ENCODE peak calls at places on chromosomes 16 and 17, in nine cellular contexts. S is activated T-cell treated with anti-CD3 and anti-CD28 coated beads, Interleukin-2, amount 50 U/mL, for 4 hours; H is A549; L is NCI-H1048; O is HL-60; X is stimulated activated naive CD8-positive, alpha-beta T cell treated with anti-CD3 and anti-CD28 coated beads, Interleukin-15, amount 100 ng/mL, for 72 hours; Y is CD8-positive, alpha-beta T cell; P is GM23248; N is Daoy. Z is an unnamed sample.

GRCh38 chr16:29877266-29877961 is 14.4 kb upstream of the CDIPT start:
- DNase-seq in N (peak; percentile 44), L (peak; percentile 92), P (peak; percentile 52), H (peak; percentile 58), S (peak; percentile 28), Y (peak; percentile 21), O (peak; percentile 19), X (peak; percentile 69), Z (no peak)

GRCh38 chr16:85552980-85553435 is 60.1 kb upstream of the GSE1 start:
- DNase-seq in N (no peak), X (no peak), L (no peak), S (no peak), Y (no peak), H (no peak), O (no peak), P (no peak), Z (no peak)

GRCh38 chr17:8894673-8895578 is 27.5 kb upstream of the PIK3R6 start:
- DNase-seq in O (peak; percentile 45), X (peak; percentile 63), L (peak; percentile 47), N (peak; percentile 58), P (peak; percentile 85), Y (peak; percentile 48), S (peak; percentile 46), H (peak; percentile 93), Z (peak; percentile 47)

GRCh38 chr17:83124871-83125514 is 45.6 kb downstream of the METRNL start:
- DNase-seq in N (no peak), H (no peak), S (no peak), X (peak; percentile 74), L (no peak), P (no peak), O (peak; percentile 59), Y (no peak), Z (no peak)

GRCh38 chr16:26457061-26457460 is 609.7 kb upstream of the C16orf82 start:
- DNase-seq in O (no peak), S (no peak), N (no peak), Y (no peak), X (no peak), L (no peak), P (no peak), H (no peak), Z (no peak)

GRCh38 chr16:2151188-2152091 is 3.0 kb downstream of the RAB26 start:
- DNase-seq in O (peak; percentile 38), P (no peak), S (no peak), X (no peak), L (no peak), H (no peak), N (peak; percentile 43), Y (no peak), Z (no peak)

GRCh38 chr17:29124135-29124930 is 55.9 kb downstream of the MYO18A start:
- DNase-seq in O (peak; percentile 77), N (peak; percentile 77), L (peak; percentile 35), S (peak; percentile 30), X (peak; percentile 35), P (peak; percentile 89), Y (peak; percentile 29), H (peak; percentile 83), Z (peak; percentile 59)

GRCh38 chr17:1186923-1187771 is 7.4 kb upstream of the ABR start:
- DNase-seq in S (peak; percentile 71), X (peak; percentile 81), L (peak; percentile 58), O (peak; percentile 69), P (peak; percentile 91), Y (peak; percentile 71), H (peak; percentile 95), N (peak; percentile 91), Z (peak; percentile 57)

GRCh38 chr16:25045696-25046381 is 30.7 kb upstream of the ARHGAP17 start:
- DNase-seq in O (no peak), S (no peak), P (peak; percentile 88), Y (no peak), H (no peak), X (no peak), N (peak; percentile 29), L (no peak), Z (peak; percentile 90)

GRCh38 chr17:79916991-79917901 is 78.0 kb upstream of the CBX4 start:
- DNase-seq in P (no peak), S (no peak), H (no peak), O (no peak), Y (no peak), L (no peak), X (no peak), N (no peak), Z (no peak)

GRCh38 chr16:1089822-1090619 is 6.0 kb downstream of the C1QTNF8 start:
- DNase-seq in S (no peak), L (no peak), X (no peak), P (no peak), N (peak; percentile 33), H (peak; percentile 72), O (no peak), Y (no peak), Z (no peak)

GRCh38 chr16:81497690-81498089 is 53.1 kb downstream of the CMIP start:
- DNase-seq in L (no peak), H (no peak), O (peak; percentile 53), S (no peak), X (no peak), N (no peak), P (no peak), Y (no peak), Z (no peak)

GRCh38 chr17:7914771-7915610 is 1.1 kb downstream of the RNF227 start:
- DNase-seq in X (no peak), L (no peak), N (peak; percentile 23), H (peak; percentile 36), S (no peak), Y (no peak), O (no peak), P (peak; percentile 67), Z (peak; percentile 32)

GRCh38 chr16:73064227-73064995 is 16.5 kb upstream of the ZFHX3 start:
- DNase-seq in P (peak; percentile 89), H (no peak), Y (no peak), X (no peak), S (no peak), L (no peak), N (peak; percentile 74), O (peak; percentile 48), Z (peak; percentile 87)

GRCh38 chr17:57557793-57558681 is 187.1 kb downstream of the CCDC182 start:
- DNase-seq in O (no peak), L (no peak), X (no peak), Y (no peak), N (peak; percentile 58), S (no peak), P (peak; percentile 55), H (no peak), Z (peak; percentile 82)

GRCh38 chr16:20166531-20167235 is 93.0 kb upstream of the GPR139 start:
- DNase-seq in N (peak; percentile 46), O (no peak), H (no peak), Y (no peak), L (no peak), X (no peak), P (no peak), S (no peak), Z (no peak)

GRCh38 chr17:83200746-83201145 is 121.3 kb downstream of the METRNL start:
- DNase-seq in S (peak; percentile 2), X (no peak), L (no peak), Y (no peak), O (no peak), H (no peak), P (peak; percentile 47), N (no peak), Z (no peak)

GRCh38 chr16:68972720-68973119 is 129.4 kb downstream of the TANGO6 start:
- DNase-seq in P (peak; percentile 40), O (no peak), S (no peak), N (peak; percentile 50), Y (no peak), H (peak; percentile 45), L (no peak), X (no peak), Z (peak; percentile 70)

GRCh38 chr16:79767597-79768280 is 167.2 kb upstream of the MAF start:
- DNase-seq in L (no peak), X (no peak), O (no peak), P (peak; percentile 38), Y (no peak), H (no peak), N (peak; percentile 40), S (no peak), Z (peak; percentile 12)

GRCh38 chr16:4200000-4200780 is 41.7 kb downstream of the SRL start:
- DNase-seq in H (peak; percentile 74), X (peak; percentile 32), Y (peak; percentile 17), P (peak; percentile 80), N (peak; percentile 70), L (no peak), O (peak; percentile 72), S (no peak), Z (peak; percentile 21)

GRCh38 chr16:87254271-87254670 is 62.9 kb downstream of the C16orf95 start:
- DNase-seq in Y (no peak), H (no peak), X (no peak), O (no peak), S (no peak), L (no peak), P (no peak), N (no peak), Z (no peak)

GRCh38 chr16:87847785-87848675 is 21.3 kb downstream of the SLC7A5 start:
- DNase-seq in X (no peak), O (no peak), N (no peak), S (no peak), H (no peak), P (no peak), Y (no peak), L (no peak), Z (no peak)

GRCh38 chr16:60674241-60674640 is 1362.0 kb downstream of the CDH8 start:
- DNase-seq in H (no peak), Y (no peak), N (no peak), L (no peak), X (no peak), P (no peak), S (no peak), O (no peak), Z (peak; percentile 44)

GRCh38 chr16:57639172-57639571 is 10.7 kb downstream of the ADGRG1 start:
- DNase-seq in H (no peak), S (no peak), L (no peak), P (no peak), O (no peak), N (no peak), X (no peak), Y (no peak), Z (no peak)

GRCh38 chr17:74757931-74758845 is 9.8 kb downstream of the NHERF1 start:
- DNase-seq in L (no peak), S (no peak), X (no peak), Y (no peak), H (no peak), O (no peak), N (peak; percentile 58), P (no peak), Z (no peak)

GRCh38 chr16:57305159-57305811 is 20.8 kb upstream of the PLLP start:
- DNase-seq in Y (no peak), N (no peak), H (no peak), P (no peak), O (no peak), S (no peak), X (no peak), L (no peak), Z (no peak)

GRCh38 chr16:67241008-67241900 is 6.0 kb downstream of the FHOD1 start:
- DNase-seq in P (peak; percentile 92), X (no peak), H (peak; percentile 76), N (peak; percentile 85), L (no peak), S (no peak), O (no peak), Y (no peak), Z (peak; percentile 77)

GRCh38 chr17:4634981-4635380 is 6.5 kb downstream of the ALOX15 start:
- DNase-seq in L (no peak), S (no peak), H (no peak), N (no peak), O (no peak), X (no peak), Y (no peak), P (peak; percentile 45), Z (no peak)

GRCh38 chr16:66443269-66443652 is 16.2 kb downstream of the BEAN1 start:
- DNase-seq in H (no peak), N (no peak), P (peak; percentile 65), S (no peak), L (no peak), O (no peak), Y (no peak), X (no peak), Z (no peak)

GRCh38 chr17:33802349-33803272 is 452.5 kb upstream of the CCL2 start:
- DNase-seq in O (no peak), S (no peak), L (no peak), X (no peak), P (no peak), N (no peak), H (no peak), Y (no peak), Z (no peak)

GRCh38 chr16:52450906-52451305 is 96.0 kb downstream of the TOX3 start:
- DNase-seq in P (no peak), O (no peak), X (no peak), L (no peak), Y (no peak), N (no peak), H (no peak), S (no peak), Z (no peak)